ENCODE peak calls at places on chromosome 5, in nine cellular contexts. K, T, A, E, O, M, P, Z and C are unnamed samples.

GRCh38 chr5:115898656-115899055 is 56.9 kb downstream of the AP3S1 start:
- DNase-seq in K (no peak), T (no peak), A (no peak), E (no peak), O (no peak), M (no peak), P (no peak), Z (no peak), C (no peak)

GRCh38 chr5:137498736-137499505 is at the start of gene SPOCK1:
- DNase-seq in K (no peak), T (peak; percentile 73), A (peak; percentile 95), E (peak; percentile 12), O (no peak), M (peak; percentile 77), P (peak; percentile 54), Z (peak; percentile 81), C (peak; percentile 85)

GRCh38 chr5:15320896-15321295 is 179.1 kb upstream of the FBXL7 start:
- DNase-seq in K (no peak), T (no peak), A (no peak), E (no peak), O (no peak), M (no peak), P (no peak), Z (no peak), C (no peak)

GRCh38 chr5:144979516-144980264 is 809.0 kb downstream of the KCTD16 start:
- DNase-seq in K (no peak), T (no peak), A (no peak), E (no peak), O (no peak), M (no peak), P (no peak), Z (no peak), C (no peak)

GRCh38 chr5:43643750-43644149 is 40.8 kb downstream of the NNT start:
- DNase-seq in K (no peak), T (no peak), A (no peak), E (no peak), O (no peak), M (no peak), P (no peak), Z (no peak), C (no peak)

GRCh38 chr5:74375271-74375670 is 265.3 kb downstream of the ENC1 start:
- DNase-seq in K (no peak), T (no peak), A (no peak), E (no peak), O (no peak), M (no peak), P (no peak), Z (no peak), C (no peak)

GRCh38 chr5:178866946-178867345 is 7.2 kb downstream of the ZNF354B start:
- DNase-seq in K (no peak), T (no peak), A (no peak), E (no peak), O (no peak), M (no peak), P (no peak), Z (no peak), C (no peak)

GRCh38 chr5:35183243-35183955 is 46.9 kb downstream of the PRLR start:
- DNase-seq in K (no peak), T (peak; percentile 40), A (no peak), E (peak; percentile 10), O (no peak), M (peak; percentile 65), P (peak; percentile 19), Z (no peak), C (peak; percentile 72)

GRCh38 chr5:173557123-173557903 is 59.1 kb downstream of the BOD1 start:
- DNase-seq in K (no peak), T (no peak), A (no peak), E (no peak), O (no peak), M (no peak), P (no peak), Z (no peak), C (no peak)

GRCh38 chr5:118611332-118611945 is 376.9 kb downstream of the DTWD2 start:
- DNase-seq in K (no peak), T (peak; percentile 35), A (no peak), E (peak; percentile 19), O (no peak), M (no peak), P (no peak), Z (no peak), C (peak; percentile 15)

GRCh38 chr5:79111960-79112702 is 522 bp downstream of the BHMT start:
- DNase-seq in K (no peak), T (peak; percentile 32), A (peak; percentile 58), E (no peak), O (no peak), M (no peak), P (no peak), Z (no peak), C (no peak)

DNA sequence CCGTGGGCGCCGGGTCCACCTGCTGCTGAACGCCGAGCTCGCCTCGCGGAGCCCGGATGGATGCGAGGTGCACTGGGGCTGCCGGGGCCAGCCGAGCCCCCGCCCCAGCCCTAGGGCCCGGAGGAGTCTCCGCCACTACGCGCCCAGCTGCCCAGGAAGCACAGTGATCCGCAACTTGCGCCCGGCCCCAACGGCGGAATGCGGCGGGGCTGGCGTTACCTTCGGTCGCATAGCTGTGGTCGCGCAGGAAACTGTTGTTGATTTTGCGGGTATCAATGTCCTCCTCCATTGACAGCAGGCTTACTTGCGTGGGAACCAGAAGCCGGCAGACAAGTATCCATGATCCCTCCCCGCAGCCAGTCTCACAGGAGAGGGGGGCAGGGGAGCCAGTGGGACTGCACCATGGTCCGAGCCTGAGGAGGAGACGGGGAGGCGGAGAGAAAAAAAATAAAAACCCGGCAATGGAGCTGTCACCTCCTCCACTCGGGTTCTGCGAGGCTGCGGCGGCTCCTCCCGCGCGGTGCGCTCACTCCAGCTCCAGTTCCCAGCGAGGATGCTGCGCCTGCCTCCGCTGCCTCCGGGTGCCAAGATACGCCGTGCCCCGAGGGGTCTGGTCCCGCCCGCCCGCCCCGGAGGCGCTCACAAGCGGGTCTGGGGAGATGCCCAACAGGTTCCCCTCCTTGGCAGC is 630 bp downstream of the PPP2R2B start:
- DNase-seq in K (no peak), T (no peak), A (peak; percentile 69), E (no peak), O (peak; percentile 0), M (peak; percentile 24), P (no peak), Z (peak; percentile 69), C (peak; percentile 9)
- H3K27ac ChIP-seq in K (no peak overlapping the region), T (no peak overlapping the region), A (no peak overlapping the region), E (no peak overlapping the region), O (no peak overlapping the region), M (peak overlapping the region; percentile 23), P (no peak overlapping the region), Z (peak overlapping the region; percentile 83), C (no peak overlapping the region)

DNA sequence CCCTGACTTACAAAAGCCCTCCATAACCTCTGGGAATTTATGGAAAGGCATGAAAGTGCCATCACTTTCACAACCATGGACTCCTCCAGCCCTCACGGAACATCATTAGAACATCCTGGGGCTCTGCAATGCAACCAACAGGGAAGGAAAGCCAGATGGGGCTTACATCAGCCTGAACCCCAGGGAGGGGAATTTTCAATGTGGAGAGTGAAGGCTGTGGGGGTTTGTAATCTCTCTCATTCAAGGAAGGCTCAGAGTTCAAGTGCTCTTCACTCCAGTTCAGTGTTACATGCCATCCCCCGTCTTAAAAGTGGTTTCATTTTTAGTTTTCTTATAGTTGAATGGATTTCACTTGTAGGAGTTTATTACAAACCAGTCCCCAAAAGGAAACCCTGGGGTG is 5.7 kb downstream of the SPRY4 start:
- DNase-seq in K (no peak), T (no peak), A (no peak), E (no peak), O (no peak), M (no peak), P (no peak), Z (no peak), C (no peak)
- H3K4me3 ChIP-seq in K (no peak overlapping the region), T (no peak overlapping the region), A (no peak overlapping the region), E (no peak overlapping the region), O (no peak overlapping the region), M (no peak overlapping the region), P (peak overlapping the region; percentile 20), Z (peak overlapping the region; percentile 25), C (peak overlapping the region; percentile 19)

GRCh38 chr5:123125953-123126352 is 36.9 kb downstream of the PRDM6 start:
- DNase-seq in K (no peak), T (no peak), A (no peak), E (no peak), O (no peak), M (no peak), P (no peak), Z (no peak), C (peak; percentile 53)

GRCh38 chr5:123132330-123132729 is 43.3 kb downstream of the PRDM6 start:
- DNase-seq in K (no peak), T (no peak), A (no peak), E (no peak), O (no peak), M (no peak), P (no peak), Z (no peak), C (no peak)

GRCh38 chr5:123133438-123134100 is 44.5 kb downstream of the PRDM6 start:
- DNase-seq in K (no peak), T (no peak), A (no peak), E (no peak), O (no peak), M (no peak), P (no peak), Z (no peak), C (no peak)

GRCh38 chr5:123131805-123132204 is 42.8 kb downstream of the PRDM6 start:
- DNase-seq in K (no peak), T (no peak), A (no peak), E (no peak), O (no peak), M (no peak), P (no peak), Z (no peak), C (no peak)

GRCh38 chr5:123129811-123130210 is 40.8 kb downstream of the PRDM6 start:
- DNase-seq in K (no peak), T (no peak), A (no peak), E (no peak), O (no peak), M (no peak), P (no peak), Z (no peak), C (no peak)
- H3K4me1 ChIP-seq in K (no peaks in the 10 kb centered on the region), T (peaks cover 38% of the 10 kb centered on the region), A (peaks cover 6% of the 10 kb centered on the region), E (peaks cover 9% of the 10 kb centered on the region), O (no peaks in the 10 kb centered on the region), M (peaks cover 12% of the 10 kb centered on the region), P (no peaks in the 10 kb centered on the region), Z (peaks cover 70% of the 10 kb centered on the region), C (peaks cover 9% of the 10 kb centered on the region)

DNA sequence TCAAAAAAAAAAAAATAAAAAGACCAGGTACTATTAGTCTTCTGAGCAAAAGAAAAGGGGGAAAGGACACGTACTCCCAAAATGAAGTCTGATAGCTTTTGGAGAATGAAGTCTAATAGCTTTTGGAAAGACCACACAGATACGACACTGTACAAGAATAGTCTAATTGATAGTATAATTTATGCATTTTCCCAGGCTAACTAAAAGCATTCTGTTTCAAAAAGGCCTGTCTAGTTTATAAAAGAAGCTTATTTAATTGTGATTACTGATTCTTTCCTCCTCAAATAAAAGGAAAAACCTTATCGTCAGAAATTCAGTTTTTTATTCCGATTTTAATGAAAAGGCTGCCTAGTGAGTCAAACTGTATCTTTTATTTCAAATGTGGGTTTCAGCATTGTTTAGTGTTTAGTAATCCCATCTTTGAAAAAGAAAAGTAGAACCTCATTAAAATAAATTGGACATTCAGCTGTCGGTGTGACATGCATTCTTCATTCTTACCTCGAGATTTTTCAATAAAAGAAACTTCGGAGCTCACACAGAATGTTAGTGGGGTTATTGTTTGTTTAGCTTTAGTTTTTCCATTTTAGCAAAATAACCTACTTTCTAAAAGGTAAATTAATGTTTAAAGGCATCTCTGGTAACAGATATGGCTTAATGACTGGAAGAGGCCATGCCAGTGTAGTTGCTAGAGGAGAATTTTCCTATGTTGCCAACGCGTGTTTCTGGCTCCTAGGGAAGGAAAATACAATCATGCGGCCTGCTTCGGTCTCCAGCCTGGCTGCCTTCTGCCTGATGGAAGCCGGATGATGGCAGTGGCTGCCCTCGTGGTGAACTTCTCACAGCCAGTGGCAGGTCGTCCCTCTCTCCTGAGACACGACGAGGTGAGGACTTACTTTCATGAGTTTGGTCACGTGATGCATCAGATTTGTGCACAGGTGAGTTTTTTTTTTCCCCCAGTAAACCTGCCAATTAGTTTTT is 70.0 kb downstream of the NLN start:
- DNase-seq in K (no peak), T (no peak), A (no peak), E (no peak), O (no peak), M (no peak), P (no peak), Z (no peak), C (no peak)
- H3K27ac ChIP-seq in K (no peak overlapping the region), T (no peak overlapping the region), A (no peak overlapping the region), E (no peak overlapping the region), O (no peak overlapping the region), M (no peak overlapping the region), P (no peak overlapping the region), Z (no peak overlapping the region), C (no peak overlapping the region)